ENCODE peak calls at places on chromosomes 3 and 15, in five cellular contexts. O is endodermal cell, Y is SK-N-SH, W is dorsolateral prefrontal cortex, H is right cardiac atrium. P is an unnamed sample.
A peak's percentile ranks its signal among the peaks of the same experiment; 100 is the strongest.

GRCh38 chr15:39113741-39114140 is 467.1 kb upstream of the THBS1 start:
- DNase-seq in O (no peak), Y (no peak), W (no peak), H (no peak), P (no peak)

GRCh38 chr3:125245521-125245920 is 33.0 kb upstream of the SLC12A8 start:
- DNase-seq in O (no peak), Y (no peak), W (no peak), H (no peak), P (no peak)

GRCh38 chr15:67781061-67781460 is 44.2 kb upstream of the SKOR1 start:
- DNase-seq in O (no peak), Y (no peak), W (no peak), H (no peak), P (no peak)

GRCh38 chr3:115052906-115053305 is 94.2 kb downstream of the ZBTB20 start:
- DNase-seq in O (no peak), Y (no peak), W (no peak), H (no peak), P (no peak)

GRCh38 chr3:44339990-44340389 is 1.4 kb downstream of the TCAIM start:
- DNase-seq in O (no peak), Y (no peak), W (no peak), H (no peak), P (no peak)

GRCh38 chr15:68310811-68311463 is 33.4 kb downstream of the FEM1B start:
- DNase-seq in O (peak; percentile 46), Y (no peak), W (no peak), H (no peak), P (no peak)

GRCh38 chr3:51434110-51434509 is 43.0 kb downstream of the RBM15B start:
- DNase-seq in O (no peak), Y (no peak), W (no peak), H (no peak), P (no peak)

GRCh38 chr3:128353361-128353965 is 113.2 kb downstream of the DNAJB8 start:
- DNase-seq in O (no peak), Y (no peak), W (no peak), H (no peak), P (no peak)

GRCh38 chr15:28106294-28107110 is 7.4 kb upstream of the OCA2 start:
- DNase-seq in O (peak; percentile 65), Y (peak; percentile 73), W (no peak), H (no peak), P (no peak)

DNA sequence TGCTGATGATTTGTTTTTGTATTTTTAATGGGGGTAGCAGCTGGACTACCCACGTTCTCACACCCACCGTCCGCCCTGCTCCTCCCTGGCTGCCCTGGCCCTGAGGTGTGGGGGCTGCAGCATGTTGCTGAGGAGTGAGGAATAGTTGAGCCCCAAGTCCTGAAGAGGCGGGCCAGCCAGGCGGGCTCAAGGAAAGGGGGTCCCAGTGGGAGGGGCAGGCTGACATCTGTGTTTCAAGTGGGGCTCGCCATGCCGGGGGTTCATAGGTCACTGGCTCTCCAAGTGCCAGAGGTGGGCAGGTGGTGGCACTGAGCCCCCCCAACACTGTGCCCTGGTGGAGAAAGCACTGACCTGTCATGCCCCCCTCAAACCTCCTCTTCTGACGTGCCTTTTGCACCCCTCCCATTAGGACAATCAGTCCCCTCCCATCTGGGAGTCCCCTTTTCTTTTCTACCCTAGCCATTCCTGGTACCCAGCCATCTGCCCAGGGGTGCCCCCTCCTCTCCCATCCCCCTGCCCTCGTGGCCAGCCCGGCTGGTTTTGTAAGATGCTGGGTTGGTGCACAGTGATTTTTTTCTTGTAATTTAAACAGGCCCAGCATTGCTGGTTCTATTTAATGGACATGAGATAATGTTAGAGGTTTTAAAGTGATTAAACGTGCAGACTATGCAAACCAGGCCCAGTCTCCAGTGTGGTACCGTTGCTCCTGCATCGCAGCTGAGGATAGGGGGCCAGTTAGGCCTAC is 1.4 kb upstream of the FES start:
- DNase-seq in O (no peak), Y (no peak), W (no peak), H (no peak), P (no peak)
- H3K27ac ChIP-seq in O (peak overlapping the region; percentile 30), Y (peak overlapping the region; percentile 62), W (peak overlapping the region; percentile 89), H (peak overlapping the region; percentile 92), P (peak overlapping the region; percentile 98)

GRCh38 chr3:60935709-60936108 is 315.5 kb downstream of the FHIT start:
- DNase-seq in O (no peak), Y (no peak), W (no peak), H (no peak), P (no peak)
- H3K27ac ChIP-seq in O (no peak overlapping the region), Y (no peak overlapping the region), W (no peak overlapping the region), H (no peak overlapping the region), P (no peak overlapping the region)

GRCh38 chr15:99683000-99683670 is 50.1 kb downstream of the LYSMD4 start:
- DNase-seq in O (no peak), Y (no peak), W (no peak), H (no peak), P (no peak)
- H3K27ac ChIP-seq in O (no peak overlapping the region), Y (peak overlapping the region; percentile 6), W (peak overlapping the region; percentile 41), H (peak overlapping the region; percentile 92), P (peak overlapping the region; percentile 84)

GRCh38 chr15:56968821-56969220 is 50.4 kb downstream of the TCF12 start:
- DNase-seq in O (no peak), Y (no peak), W (no peak), H (no peak), P (no peak)
- H3K27ac ChIP-seq in O (no peak overlapping the region), Y (no peak overlapping the region), W (no peak overlapping the region), H (no peak overlapping the region), P (no peak overlapping the region)

DNA sequence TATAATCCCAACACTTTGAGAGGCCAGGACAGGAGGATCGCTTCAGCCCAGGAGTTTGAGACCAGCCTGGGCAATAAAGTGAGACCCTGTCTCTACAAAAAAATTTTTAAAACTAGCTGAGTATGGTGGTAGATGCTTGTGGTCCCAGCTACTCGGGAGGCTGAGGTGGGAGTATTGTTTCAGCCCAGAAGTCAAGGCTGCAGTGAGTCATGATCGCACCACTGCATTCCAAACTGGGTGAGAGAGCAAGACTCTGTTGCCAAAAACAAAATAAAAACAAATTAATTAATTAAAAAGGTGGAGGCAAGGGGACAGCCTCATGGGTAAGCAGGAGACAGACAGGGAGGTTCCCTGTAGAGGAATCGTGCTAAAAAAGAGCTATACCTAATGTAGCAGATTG is 12.6 kb downstream of the HAPLN3 start:
- DNase-seq in O (no peak), Y (no peak), W (no peak), H (no peak), P (no peak)
- H3K27ac ChIP-seq in O (no peak overlapping the region), Y (no peak overlapping the region), W (no peak overlapping the region), H (no peak overlapping the region), P (no peak overlapping the region)

GRCh38 chr3:80357761-80358160 is 590.0 kb upstream of the ROBO1 start:
- DNase-seq in O (no peak), Y (no peak), W (no peak), H (no peak), P (no peak)

GRCh38 chr3:80350771-80351170 is 583.0 kb upstream of the ROBO1 start:
- DNase-seq in O (no peak), Y (no peak), W (no peak), H (no peak), P (no peak)

GRCh38 chr3:80355144-80355543 is 587.3 kb upstream of the ROBO1 start:
- DNase-seq in O (no peak), Y (no peak), W (no peak), H (no peak), P (no peak)
- H3K27ac ChIP-seq in O (no peak overlapping the region), Y (no peak overlapping the region), W (no peak overlapping the region), H (no peak overlapping the region), P (no peak overlapping the region)

GRCh38 chr3:177982034-177982433 is 554.2 kb upstream of the KCNMB2 start:
- DNase-seq in O (no peak), Y (no peak), W (no peak), H (no peak), P (no peak)
- H3K27ac ChIP-seq in O (no peak overlapping the region), Y (no peak overlapping the region), W (peak overlapping the region; percentile 8), H (no peak overlapping the region), P (no peak overlapping the region)

DNA sequence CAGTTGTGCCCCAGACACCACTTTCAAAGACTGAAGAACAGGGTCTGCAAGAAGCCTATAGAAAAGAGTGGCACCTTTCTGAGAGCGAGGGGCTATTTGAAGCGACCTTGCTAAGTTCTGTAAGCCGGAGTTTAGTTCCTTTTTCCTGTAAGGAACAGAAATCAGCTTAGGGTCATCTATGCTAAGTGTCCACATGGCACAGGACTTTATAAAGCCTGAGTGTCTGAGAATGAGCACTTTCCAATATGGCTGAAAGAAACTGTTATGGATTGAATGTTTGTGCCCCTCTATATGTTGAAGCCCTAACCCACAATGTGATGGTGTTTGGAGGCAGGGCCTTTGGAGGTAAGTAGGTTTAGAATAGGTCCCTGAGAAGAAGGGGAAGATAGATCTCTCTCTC is 4.0 kb upstream of the A4GNT start:
- DNase-seq in O (no peak), Y (no peak), W (no peak), H (no peak), P (no peak)
- H3K27ac ChIP-seq in O (no peak overlapping the region), Y (no peak overlapping the region), W (no peak overlapping the region), H (no peak overlapping the region), P (no peak overlapping the region)

GRCh38 chr3:120688121-120688520 is 6.1 kb upstream of the HGD start:
- DNase-seq in O (no peak), Y (no peak), W (no peak), H (no peak), P (no peak)
- H3K27ac ChIP-seq in O (no peak overlapping the region), Y (no peak overlapping the region), W (peak overlapping the region; percentile 28), H (no peak overlapping the region), P (no peak overlapping the region)